ENCODE peak calls at places on chromosomes 12 and 14, in ten cellular contexts. L is astrocyte of the cerebellum; Z is hypothalamus; W is endothelial cell; C is activated gamma-delta T cell treated with anti-CD3 and anti-CD28 coated beads, Interleukin-2, amount 50 U/mL, for 16 hours; D is stimulated activated CD8-positive, alpha-beta memory T cell treated with anti-CD3 and anti-CD28 coated beads, Interleukin-2, amount 100 ng/mL, for 48 hours; P is activated T-cell treated with anti-CD3 and anti-CD28 coated beads, Interleukin-2, amount 50 U/mL, for 4 hours; N is cardiac septum; K is activated naive CD8-positive, alpha-beta T cell treated with anti-CD3 and anti-CD28 coated beads for 36 hours; H is cortex of kidney. A is an unnamed sample.

GRCh38 chr12:21780786-21781185 is 6.3 kb upstream of the KCNJ8 start:
- DNase-seq in L (no peak), Z (no peak), W (no peak), C (no peak), D (no peak), P (no peak), N (no peak), K (no peak), H (no peak), A (no peak)

GRCh38 chr12:14770495-14771313 is 32.6 kb downstream of the WBP11 start:
- DNase-seq in L (peak), Z (peak), W (peak), C (peak), D (peak), P (peak), N (peak), K (peak), H (no peak), A (peak)

GRCh38 chr12:101475751-101476305 is 692 bp downstream of the SPIC start:
- DNase-seq in L (no peak), Z (no peak), W (no peak), C (no peak), D (no peak), P (no peak), N (no peak), K (no peak), H (no peak), A (no peak)

GRCh38 chr14:20417250-20418186 is 4.2 kb upstream of the TEP1 start:
- DNase-seq in L (no peak), Z (no peak), W (no peak), C (no peak), D (no peak), P (no peak), N (no peak), K (no peak), H (no peak), A (no peak)

GRCh38 chr12:85996280-85996679 is 122.2 kb downstream of the NTS start:
- DNase-seq in L (no peak), Z (no peak), W (no peak), C (no peak), D (no peak), P (no peak), N (no peak), K (no peak), H (no peak), A (no peak)

GRCh38 chr12:111085100-111085499 is 164.7 kb upstream of the MYL2 start:
- DNase-seq in L (no peak), Z (no peak), W (no peak), C (no peak), D (no peak), P (no peak), N (no peak), K (no peak), H (no peak), A (no peak)

GRCh38 chr14:32637582-32637981 is 301.1 kb upstream of the NPAS3 start:
- DNase-seq in L (no peak), Z (no peak), W (no peak), C (no peak), D (no peak), P (no peak), N (no peak), K (no peak), H (no peak), A (no peak)

GRCh38 chr14:91831337-91831736 is 36.0 kb downstream of the TC2N start:
- DNase-seq in L (no peak), Z (no peak), W (no peak), C (no peak), D (no peak), P (no peak), N (no peak), K (no peak), H (no peak), A (no peak)

GRCh38 chr14:70045715-70046535 is 142.8 kb downstream of the SLC8A3 start:
- DNase-seq in L (no peak), Z (peak), W (peak), C (no peak), D (no peak), P (no peak), N (no peak), K (peak), H (no peak), A (peak)

GRCh38 chr14:56858422-56858821 is 48.1 kb upstream of the OTX2 start:
- DNase-seq in L (no peak), Z (no peak), W (no peak), C (no peak), D (no peak), P (no peak), N (no peak), K (no peak), H (no peak), A (no peak)

GRCh38 chr12:24425601-24425970 is 476.1 kb upstream of the SOX5 start:
- DNase-seq in L (peak), Z (no peak), W (no peak), C (no peak), D (no peak), P (no peak), N (no peak), K (no peak), H (no peak), A (no peak)

GRCh38 chr12:18898469-18898868 is 160.6 kb downstream of the CAPZA3 start:
- DNase-seq in L (peak), Z (no peak), W (no peak), C (no peak), D (no peak), P (no peak), N (no peak), K (no peak), H (no peak), A (no peak)

GRCh38 chr12:120211904-120212283 is 11.0 kb upstream of the RPLP0 start:
- DNase-seq in L (no peak), Z (no peak), W (no peak), C (no peak), D (no peak), P (no peak), N (no peak), K (no peak), H (no peak), A (no peak)

GRCh38 chr12:50948798-50949197 is 3.5 kb upstream of the HIGD1C start:
- DNase-seq in L (no peak), Z (no peak), W (no peak), C (no peak), D (no peak), P (no peak), N (no peak), K (no peak), H (no peak), A (no peak)

GRCh38 chr14:100673085-100673806 is 53.4 kb upstream of the DLK1 start:
- DNase-seq in L (no peak), Z (no peak), W (peak), C (no peak), D (no peak), P (no peak), N (no peak), K (no peak), H (no peak), A (no peak)

GRCh38 chr12:108620236-108620879 is 13.3 kb downstream of the SELPLG start:
- DNase-seq in L (no peak), Z (no peak), W (no peak), C (no peak), D (no peak), P (no peak), N (no peak), K (no peak), H (no peak), A (no peak)

A was measured in kidney glomerular epithelial cell.